ENCODE peak calls at places on chromosome 17, in six cellular contexts. F is neuronal stem cell, M is suprapubic skin, R is Karpas-422, S is testis, W is tibial nerve. O is an unnamed sample. For H3K4me1, the result is how much of the 10 kb centered on the place peaks cover.

GRCh38 chr17:80198144-80198661 is 21.9 kb downstream of the SGSH start:
- DNase-seq in F (no peak), M (no peak), R (no peak), S (no peak), W (no peak), O (no peak)

GRCh38 chr17:78979780-78980623 is at the start of gene LGALS3BP:
- DNase-seq in F (peak), M (no peak), R (no peak), S (peak), W (no peak), O (peak)

GRCh38 chr17:4691686-4692085 is 12.3 kb downstream of the PELP1 start:
- DNase-seq in F (no peak), M (no peak), R (no peak), S (peak), W (no peak), O (no peak)

GRCh38 chr17:78944026-78944425 is 18.8 kb upstream of the TIMP2 start:
- DNase-seq in F (no peak), M (no peak), R (no peak), S (no peak), W (no peak), O (no peak)

GRCh38 chr17:45046536-45047125 is 4.8 kb downstream of the DCAKD start:
- DNase-seq in F (no peak), M (no peak), R (no peak), S (no peak), W (no peak), O (no peak)

GRCh38 chr17:61330174-61331150 is 69.2 kb upstream of the TBX2 start:
- DNase-seq in F (no peak), M (no peak), R (no peak), S (no peak), W (no peak), O (no peak)

GRCh38 chr17:61401280-61402072 is 1.8 kb downstream of the TBX2 start:
- DNase-seq in F (no peak), M (no peak), R (no peak), S (no peak), W (no peak), O (no peak)

GRCh38 chr17:30323895-30324319 is 9.9 kb downstream of the TMIGD1 start:
- DNase-seq in F (no peak), M (peak), R (peak), S (peak), W (no peak), O (no peak)

GRCh38 chr17:28327031-28327607 is 8.1 kb downstream of the TMEM97 start:
- DNase-seq in F (no peak), M (no peak), R (no peak), S (peak), W (no peak), O (no peak)

GRCh38 chr17:59877965-59878364 is 14.8 kb downstream of the TUBD1 start:
- DNase-seq in F (no peak), M (no peak), R (no peak), S (no peak), W (no peak), O (no peak)

GRCh38 chr17:83200231-83200699 is 120.9 kb downstream of the METRNL start:
- DNase-seq in F (no peak), M (peak), R (no peak), S (peak), W (peak), O (no peak)

GRCh38 chr17:69357701-69358100 is 30.8 kb upstream of the ABCA5 start:
- DNase-seq in F (no peak), M (no peak), R (peak), S (no peak), W (no peak), O (peak)

GRCh38 chr17:32852811-32853210 is 24.1 kb downstream of the MYO1D start:
- DNase-seq in F (no peak), M (no peak), R (no peak), S (no peak), W (no peak), O (no peak)

GRCh38 chr17:71921726-71922320 is 199.0 kb upstream of the SOX9 start:
- DNase-seq in F (no peak), M (no peak), R (no peak), S (no peak), W (no peak), O (no peak)

GRCh38 chr17:67575325-67575724 is 142.4 kb upstream of the NOL11 start:
- DNase-seq in F (no peak), M (no peak), R (peak), S (no peak), W (no peak), O (no peak)

GRCh38 chr17:29586676-29587469 is 2.6 kb downstream of the GIT1 start:
- DNase-seq in F (no peak), M (no peak), R (no peak), S (no peak), W (no peak), O (no peak)

GRCh38 chr17:67054608-67055007 is 10.3 kb downstream of the CACNG1 start:
- DNase-seq in F (no peak), M (no peak), R (no peak), S (no peak), W (no peak), O (no peak)

GRCh38 chr17:16339402-16339801 is 13.9 kb downstream of the CENPV start:
- DNase-seq in F (no peak), M (no peak), R (no peak), S (no peak), W (no peak), O (no peak)

GRCh38 chr17:73950515-73950914 is 253.0 kb upstream of the RPL38 start:
- DNase-seq in F (no peak), M (no peak), R (no peak), S (no peak), W (no peak), O (no peak)

GRCh38 chr17:46109603-46110189 is 83.5 kb downstream of the KANSL1 start:
- DNase-seq in F (no peak), M (no peak), R (no peak), S (no peak), W (no peak), O (no peak)

GRCh38 chr17:4872786-4873185 is 26.6 kb upstream of the C17orf107 start:
- DNase-seq in F (no peak), M (no peak), R (no peak), S (peak), W (no peak), O (no peak)

GRCh38 chr17:17356149-17356930 is 53.2 kb downstream of the NT5M start:
- DNase-seq in F (peak), M (peak), R (peak), S (peak), W (peak), O (peak)

GRCh38 chr17:16100737-16101400 is 101.2 kb downstream of the TTC19 start:
- DNase-seq in F (no peak), M (no peak), R (peak), S (no peak), W (no peak), O (no peak)

GRCh38 chr17:66717680-66718079 is 117.2 kb upstream of the CACNG5 start:
- DNase-seq in F (no peak), M (no peak), R (peak), S (no peak), W (no peak), O (no peak)

GRCh38 chr17:79179334-79179733 is 104.7 kb downstream of the ENGASE start:
- DNase-seq in F (no peak), M (no peak), R (no peak), S (no peak), W (no peak), O (no peak)

GRCh38 chr17:73705594-73705993 is 61.3 kb upstream of the SDK2 start:
- DNase-seq in F (no peak), M (no peak), R (no peak), S (no peak), W (no peak), O (no peak)

GRCh38 chr17:12977008-12977751 is 40.6 kb downstream of the ELAC2 start:
- DNase-seq in F (no peak), M (no peak), R (no peak), S (no peak), W (no peak), O (no peak)

GRCh38 chr17:75688209-75688771 is 21.2 kb downstream of the SAP30BP start:
- DNase-seq in F (no peak), M (no peak), R (no peak), S (no peak), W (no peak), O (no peak)

GRCh38 chr17:41965694-41966375 is 760 bp upstream of the CNP start:
- DNase-seq in F (peak), M (peak), R (peak), S (peak), W (no peak), O (peak)

GRCh38 chr17:60165976-60166375 is 16.2 kb downstream of the CA4 start:
- DNase-seq in F (no peak), M (no peak), R (no peak), S (no peak), W (no peak), O (no peak)

GRCh38 chr17:42629420-42630009 is 20.0 kb downstream of the TUBG1 start:
- DNase-seq in F (no peak), M (no peak), R (no peak), S (no peak), W (no peak), O (no peak)

GRCh38 chr17:79563237-79564013 is 47.4 kb downstream of the RBFOX3 start:
- DNase-seq in F (no peak), M (peak), R (no peak), S (no peak), W (no peak), O (no peak)

GRCh38 chr17:49342575-49342936 is 19.5 kb downstream of the ZNF652 start:
- DNase-seq in F (no peak), M (no peak), R (no peak), S (no peak), W (no peak), O (no peak)
- H3K4me1 ChIP-seq in F (under half), M (under half), R (half or more), S (under half), W (under half), O (under half)

GRCh38 chr17:63431939-63432804 is 13.9 kb downstream of the CYB561 start:
- DNase-seq in F (no peak), M (no peak), R (no peak), S (no peak), W (no peak), O (no peak)
- H3K4me1 ChIP-seq in F (under half), M (under half), R (under half), S (under half), W (under half), O (under half)

GRCh38 chr17:35875439-35876139 is 4.6 kb downstream of the CCL5 start:
- DNase-seq in F (no peak), M (no peak), R (no peak), S (no peak), W (no peak), O (no peak)

GRCh38 chr17:35872581-35872980 is 3.9 kb upstream of the HEATR9 start:
- DNase-seq in F (no peak), M (no peak), R (no peak), S (no peak), W (no peak), O (no peak)

GRCh38 chr17:35879748-35880654 is at the start of gene CCL5:
- DNase-seq in F (no peak), M (no peak), R (no peak), S (no peak), W (no peak), O (no peak)

GRCh38 chr17:35878361-35878760 is 1.8 kb downstream of the CCL5 start:
- DNase-seq in F (no peak), M (no peak), R (no peak), S (no peak), W (no peak), O (no peak)

GRCh38 chr17:35877345-35878029 is 2.7 kb downstream of the CCL5 start:
- DNase-seq in F (no peak), M (no peak), R (no peak), S (no peak), W (no peak), O (no peak)
- H3K4me1 ChIP-seq in F (under half), M (under half), R (under half), S (under half), W (under half), O (under half)

GRCh38 chr17:40452074-40452787 is 9.0 kb downstream of the IGFBP4 start:
- DNase-seq in F (no peak), M (no peak), R (no peak), S (no peak), W (no peak), O (no peak)
- H3K4me1 ChIP-seq in F (under half), M (half or more), R (under half), S (under half), W (half or more), O (under half)

GRCh38 chr17:49213803-49214202 is 3.3 kb downstream of the ABI3 start:
- DNase-seq in F (no peak), M (no peak), R (peak), S (no peak), W (no peak), O (no peak)

GRCh38 chr17:49214665-49215360 is 4.3 kb downstream of the ABI3 start:
- DNase-seq in F (no peak), M (no peak), R (no peak), S (peak), W (no peak), O (no peak)

GRCh38 chr17:49217651-49218413 is 7.3 kb downstream of the ABI3 start:
- DNase-seq in F (no peak), M (no peak), R (peak), S (peak), W (no peak), O (no peak)

GRCh38 chr17:49216953-49217650 is 6.6 kb downstream of the ABI3 start:
- DNase-seq in F (no peak), M (no peak), R (no peak), S (peak), W (peak), O (no peak)

DNA sequence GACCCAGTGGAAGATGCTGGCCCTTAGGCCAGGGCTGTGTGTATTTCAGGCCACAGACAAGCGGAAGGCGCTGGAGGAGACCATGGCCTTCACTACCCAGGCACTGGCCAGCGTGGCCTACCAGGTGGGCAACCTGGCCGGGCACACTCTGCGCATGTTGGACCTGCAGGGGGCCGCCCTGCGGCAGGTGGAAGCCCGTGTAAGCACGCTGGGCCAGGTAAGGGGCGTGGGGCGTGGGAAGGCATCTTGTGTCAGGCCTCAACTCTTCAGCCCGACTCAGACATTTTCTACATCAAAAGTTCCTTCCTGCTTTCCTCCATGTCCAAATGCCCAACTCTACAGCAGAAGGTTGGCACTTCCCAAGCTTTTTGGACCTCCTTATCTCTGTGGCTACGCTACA is 6.0 kb downstream of the ABI3 start:
- DNase-seq in F (no peak), M (no peak), R (no peak), S (no peak), W (no peak), O (no peak)
- H3K4me1 ChIP-seq in F (under half), M (under half), R (half or more), S (under half), W (under half), O (under half)

DNA sequence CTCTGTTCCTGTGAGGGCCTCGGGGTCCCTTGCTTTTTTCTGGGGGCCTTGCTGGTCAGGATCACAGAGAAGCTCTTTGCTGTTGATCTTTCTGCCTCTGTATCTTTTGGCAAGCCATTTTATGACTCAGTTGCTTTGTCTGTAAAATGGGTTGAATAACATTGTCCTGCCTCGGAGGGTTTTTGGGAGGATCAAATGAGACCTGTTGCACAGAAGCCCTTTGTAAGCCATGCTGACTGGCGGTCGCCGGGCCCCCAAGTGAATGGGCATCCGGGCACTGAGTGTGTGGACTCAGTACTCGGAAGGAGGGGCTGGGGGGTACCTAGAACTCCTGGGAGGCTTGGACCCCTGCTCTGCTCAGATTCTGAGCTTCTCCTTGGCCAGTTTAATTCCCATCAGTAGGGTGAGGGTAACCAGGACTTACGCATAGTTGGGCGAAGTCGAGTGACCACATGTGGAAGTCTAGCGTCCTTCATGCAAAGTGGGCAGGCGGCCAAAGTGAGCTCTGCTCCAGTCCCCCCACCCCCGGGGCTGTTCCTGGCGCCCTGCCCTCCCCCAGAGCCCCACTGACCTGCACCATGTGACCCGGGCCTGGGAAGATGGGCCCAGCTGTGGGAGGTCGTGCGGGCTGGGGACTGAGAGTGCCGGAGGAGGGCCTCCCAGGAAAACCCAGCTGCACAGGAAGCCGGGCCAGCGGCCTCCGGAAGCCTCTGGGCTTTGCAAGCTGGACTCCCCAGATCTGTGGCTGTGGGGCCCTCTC is 284.0 kb downstream of the SEC14L1 start:
- DNase-seq in F (no peak), M (peak), R (no peak), S (peak), W (peak), O (no peak)
- H3K4me1 ChIP-seq in F (under half), M (half or more), R (under half), S (half or more), W (half or more), O (under half)

GRCh38 chr17:8410882-8411238 is 13.2 kb upstream of the RNF222 start:
- DNase-seq in F (no peak), M (no peak), R (no peak), S (no peak), W (no peak), O (no peak)

GRCh38 chr17:8406174-8406573 is 8.5 kb upstream of the RNF222 start:
- DNase-seq in F (no peak), M (no peak), R (no peak), S (no peak), W (no peak), O (no peak)

GRCh38 chr17:8409966-8410881 is 12.6 kb upstream of the RNF222 start:
- DNase-seq in F (peak), M (peak), R (peak), S (peak), W (peak), O (peak)

GRCh38 chr17:8405499-8406016 is 7.9 kb upstream of the RNF222 start:
- DNase-seq in F (no peak), M (no peak), R (no peak), S (no peak), W (no peak), O (no peak)

GRCh38 chr17:8408371-8408770 is 10.7 kb upstream of the RNF222 start:
- DNase-seq in F (no peak), M (no peak), R (no peak), S (no peak), W (no peak), O (no peak)
- H3K4me1 ChIP-seq in F (under half), M (under half), R (under half), S (under half), W (under half), O (under half)

GRCh38 chr17:81489012-81489968 is 23.3 kb downstream of the ACTG1 start:
- DNase-seq in F (no peak), M (no peak), R (no peak), S (no peak), W (no peak), O (no peak)

GRCh38 chr17:81487089-81487486 is 25.5 kb downstream of the ACTG1 start:
- DNase-seq in F (no peak), M (no peak), R (no peak), S (no peak), W (no peak), O (no peak)

GRCh38 chr17:81488276-81488860 is 24.2 kb downstream of the ACTG1 start:
- DNase-seq in F (no peak), M (no peak), R (no peak), S (no peak), W (no peak), O (no peak)

GRCh38 chr17:81486174-81486810 is 26.3 kb downstream of the ACTG1 start:
- DNase-seq in F (no peak), M (no peak), R (no peak), S (no peak), W (no peak), O (no peak)

DNA sequence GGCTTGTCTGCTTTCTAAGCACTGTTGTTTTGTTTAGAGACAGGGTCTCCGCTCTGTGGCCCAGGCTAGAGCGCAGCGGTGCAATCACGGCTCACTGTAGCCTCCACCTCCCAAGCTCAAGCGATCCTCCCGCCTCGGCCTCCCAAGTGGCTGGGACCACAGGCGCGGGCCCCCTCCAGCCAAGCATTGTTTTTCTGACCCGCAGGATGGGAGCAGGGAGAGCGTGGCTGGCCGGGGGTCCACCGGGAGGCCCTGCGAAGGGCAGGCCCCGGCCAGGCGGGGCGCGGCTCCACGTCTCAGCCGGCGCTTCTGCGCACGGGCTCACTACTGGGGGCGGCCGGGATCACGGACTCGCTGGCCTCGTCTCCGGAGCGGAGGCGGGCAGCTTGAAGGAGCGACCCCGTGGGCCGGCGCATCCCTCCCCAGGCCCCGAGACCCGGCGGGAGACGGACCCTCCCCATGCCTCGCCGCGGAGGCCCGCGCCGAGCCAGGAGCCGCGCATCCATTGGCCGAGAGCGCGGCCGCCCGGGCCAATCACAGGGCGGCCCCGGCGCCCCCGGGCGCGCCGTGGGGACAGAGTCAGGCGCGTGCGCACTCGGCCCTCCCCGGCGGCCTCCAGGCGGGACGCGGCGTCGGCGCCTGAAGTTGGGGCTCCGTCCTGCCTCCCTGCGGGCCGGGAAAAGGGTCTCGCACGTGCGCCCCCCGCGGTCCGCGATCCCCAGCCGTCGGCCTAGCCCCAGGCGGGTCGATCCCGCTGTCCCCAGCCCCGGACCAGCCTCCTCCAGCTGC is 24.9 kb downstream of the ACTG1 start:
- DNase-seq in F (peak), M (no peak), R (no peak), S (peak), W (peak), O (peak)
- H3K4me1 ChIP-seq in F (under half), M (under half), R (under half), S (under half), W (under half), O (under half)

O was measured in Caco-2.